ENCODE peak calls at places on chromosomes 13 and 19, in four cellular contexts. H is tibial nerve, B is uterus, U is left ventricle myocardium inferior. A is an unnamed sample.
A peak's percentile ranks its signal among the peaks of the same experiment; 100 is the strongest.

GRCh38 chr13:42533336-42533591 is 40.7 kb upstream of the TNFSF11 start:
- DNase-seq in H (no peak), B (no peak), U (no peak), A (no peak)

GRCh38 chr13:111976474-111977183 is 90.3 kb upstream of the SOX1 start:
- DNase-seq in H (no peak), B (no peak), U (no peak), A (no peak)

GRCh38 chr13:21894091-21894490 is 223.2 kb downstream of the FGF9 start:
- DNase-seq in H (no peak), B (no peak), U (no peak), A (no peak)

GRCh38 chr13:51251480-51251879 is 29.3 kb downstream of the FAM124A start:
- DNase-seq in H (no peak), B (no peak), U (no peak), A (no peak)

GRCh38 chr19:16836115-16836905 is 7.1 kb downstream of the SIN3B start:
- DNase-seq in H (no peak), B (peak; percentile 35), U (no peak), A (peak; percentile 81)

GRCh38 chr13:44249439-44249838 is 124.2 kb upstream of the SERP2 start:
- DNase-seq in H (peak; percentile 46), B (peak; percentile 46), U (peak; percentile 71), A (peak; percentile 75)

GRCh38 chr19:18417250-18418033 is 1.8 kb upstream of the SSBP4 start:
- DNase-seq in H (peak; percentile 63), B (peak; percentile 86), U (peak; percentile 88), A (peak; percentile 74)

GRCh38 chr19:49512970-49513745 is 697 bp downstream of the FCGRT start:
- DNase-seq in H (peak; percentile 54), B (peak; percentile 72), U (peak; percentile 70), A (peak; percentile 73)

GRCh38 chr19:39514840-39515550 is at the start of gene SELENOV:
- DNase-seq in H (no peak), B (no peak), U (no peak), A (no peak)

GRCh38 chr13:47623862-47624261 is 377.2 kb downstream of the SUCLA2 start:
- DNase-seq in H (no peak), B (no peak), U (no peak), A (no peak)

GRCh38 chr13:100833427-100833826 is 158.8 kb upstream of the TMTC4 start:
- DNase-seq in H (no peak), B (no peak), U (no peak), A (no peak)

GRCh38 chr19:7578127-7578526 is 17.5 kb upstream of the CAMSAP3 start:
- DNase-seq in H (no peak), B (no peak), U (no peak), A (no peak)

GRCh38 chr13:97224544-97225324 is 2.6 kb downstream of the MBNL2 start:
- DNase-seq in H (no peak), B (no peak), U (no peak), A (no peak)

GRCh38 chr19:18234194-18234593 is 8.0 kb upstream of the PDE4C start:
- DNase-seq in H (no peak), B (no peak), U (no peak), A (no peak)

GRCh38 chr19:42555317-42555716 is 27.0 kb upstream of the CEACAM1 start:
- DNase-seq in H (no peak), B (no peak), U (no peak), A (no peak)

GRCh38 chr13:64339373-64340063 is 2890.6 kb downstream of the PCDH9 start:
- DNase-seq in H (no peak), B (no peak), U (no peak), A (no peak)

GRCh38 chr19:3013261-3013725 is 15.8 kb downstream of the TLE2 start:
- DNase-seq in H (no peak), B (no peak), U (no peak), A (no peak)

GRCh38 chr19:41186971-41187883 is 5.8 kb upstream of the CYP2S1 start:
- DNase-seq in H (no peak), B (no peak), U (no peak), A (no peak)

GRCh38 chr19:3132971-3133792 is 2.7 kb upstream of the GNA15 start:
- DNase-seq in H (no peak), B (no peak), U (no peak), A (no peak)

GRCh38 chr13:73060251-73061160 is 1.7 kb downstream of the KLF5 start:
- DNase-seq in H (no peak), B (peak; percentile 19), U (no peak), A (peak; percentile 36)

GRCh38 chr19:6457958-6458694 is 1.5 kb downstream of the SLC25A23 start:
- DNase-seq in H (no peak), B (no peak), U (no peak), A (no peak)

GRCh38 chr13:41231786-41232185 is 31.6 kb downstream of the MTRF1 start:
- DNase-seq in H (no peak), B (no peak), U (peak; percentile 23), A (peak; percentile 56)

GRCh38 chr13:85930108-85930507 is 130.9 kb upstream of the SLITRK6 start:
- DNase-seq in H (no peak), B (no peak), U (no peak), A (no peak)

GRCh38 chr13:54018485-54018884 is 989.9 kb downstream of the OLFM4 start:
- DNase-seq in H (no peak), B (no peak), U (no peak), A (no peak)

GRCh38 chr19:49155005-49155826 is at the start of gene HRC:
- DNase-seq in H (no peak), B (no peak), U (peak; percentile 76), A (peak; percentile 40)

GRCh38 chr19:38891791-38892190 is 7.6 kb downstream of the SIRT2 start:
- DNase-seq in H (no peak), B (no peak), U (no peak), A (peak; percentile 65)

GRCh38 chr13:42007844-42008243 is 40.6 kb upstream of the DGKH start:
- DNase-seq in H (no peak), B (no peak), U (no peak), A (no peak)

GRCh38 chr13:97809576-97809975 is 143.9 kb upstream of the IPO5 start:
- DNase-seq in H (no peak), B (no peak), U (no peak), A (no peak)

GRCh38 chr19:6402834-6403608 is 10.1 kb upstream of the GTF2F1 start:
- DNase-seq in H (no peak), B (no peak), U (no peak), A (peak; percentile 51)

GRCh38 chr13:33744589-33745369 is 73.2 kb upstream of the RFC3 start:
- DNase-seq in H (no peak), B (no peak), U (no peak), A (peak; percentile 50)

GRCh38 chr13:94433055-94433947 is 46.2 kb downstream of the DCT start:
- DNase-seq in H (no peak), B (no peak), U (no peak), A (no peak)

GRCh38 chr19:18972301-18972831 is 31.3 kb upstream of the HOMER3 start:
- DNase-seq in H (no peak), B (no peak), U (no peak), A (peak; percentile 34)

GRCh38 chr19:41456342-41456918 is 13.5 kb downstream of the ERICH4 start:
- DNase-seq in H (no peak), B (no peak), U (no peak), A (no peak)

GRCh38 chr19:7705387-7706187 is 3.7 kb upstream of the FCER2 start:
- DNase-seq in H (peak; percentile 19), B (no peak), U (peak; percentile 30), A (peak; percentile 21)

GRCh38 chr13:26784704-26785639 is 24.4 kb upstream of the GPR12 start:
- DNase-seq in H (no peak), B (no peak), U (no peak), A (no peak)

DNA sequence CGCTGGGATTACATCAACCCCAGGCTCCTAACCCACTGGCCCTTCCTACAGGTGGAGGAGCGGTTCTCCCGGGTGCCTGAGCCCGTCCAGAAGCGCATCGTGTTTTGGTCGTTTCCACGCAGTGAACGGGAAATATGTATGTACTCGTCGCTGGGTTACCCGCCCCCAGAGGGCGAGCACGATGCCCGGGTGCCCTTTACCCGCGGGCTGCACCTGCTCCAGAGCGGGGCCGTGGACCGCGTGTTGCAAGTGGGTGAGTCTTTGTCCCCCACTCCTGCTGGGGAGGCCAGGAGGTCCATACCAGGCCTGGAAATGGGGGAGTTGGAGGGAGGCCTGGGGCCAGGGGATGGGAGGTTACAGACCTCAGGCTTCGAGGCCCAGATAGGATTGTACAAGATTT is 4.4 kb downstream of the ZSWIM4 start:
- DNase-seq in H (no peak), B (no peak), U (no peak), A (no peak)
- H3K36me3 ChIP-seq in H (no peaks in the 10 kb centered on the region), B (no peaks in the 10 kb centered on the region), U (peaks cover 7% of the 10 kb centered on the region), A (no peaks in the 10 kb centered on the region)

GRCh38 chr13:65882810-65883209 is 1347.3 kb downstream of the PCDH9 start:
- DNase-seq in H (no peak), B (no peak), U (no peak), A (no peak)
- TF ChIP-seq CTCF in H (no peak), B (no peak), U (peak; percentile 14), A (no peak)

GRCh38 chr13:66659291-66660012 is 570.7 kb downstream of the PCDH9 start:
- DNase-seq in H (no peak), B (no peak), U (no peak), A (no peak)
- H3K27ac ChIP-seq in H (no peak overlapping the region), B (no peak overlapping the region), U (no peak overlapping the region), A (no peak overlapping the region)

DNA sequence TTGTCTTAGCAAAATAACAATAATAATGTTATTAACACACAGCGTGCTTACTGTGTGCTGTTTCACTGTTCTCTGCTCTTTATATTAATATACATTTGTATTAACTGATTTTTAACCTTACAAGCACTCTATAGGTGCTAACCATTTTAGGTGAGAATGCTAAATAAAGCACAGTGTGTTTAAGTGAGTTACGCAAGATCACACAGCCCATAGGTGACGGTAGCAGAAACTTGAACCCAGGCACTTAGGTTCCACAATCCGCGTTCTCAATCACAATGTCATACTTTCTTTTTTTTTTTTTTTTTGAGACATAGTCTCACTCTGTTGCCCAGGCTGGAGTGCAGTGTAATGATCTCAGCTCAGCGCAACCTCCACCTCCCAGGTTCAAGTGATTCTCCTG is 5.8 kb downstream of the ZNF30 start:
- DNase-seq in H (no peak), B (no peak), U (no peak), A (no peak)
- H3K36me3 ChIP-seq in H (peaks cover 8% of the 10 kb centered on the region), B (no peaks in the 10 kb centered on the region), U (peaks cover 76% of the 10 kb centered on the region), A (no peaks in the 10 kb centered on the region)